ENCODE peak calls at places on chromosomes 3 and 15, in five cellular contexts. V is fibroblast of villous mesenchyme, N is BE2C, X is HL-60, L is pancreas. K is an unnamed sample.

GRCh38 chr3:157475921-157476395 is 27.3 kb downstream of the VEPH1 start:
- DNase-seq in X (no peak), L (no peak), V (peak), N (no peak), K (no peak)

GRCh38 chr15:86444527-86444926 is 364.9 kb downstream of the AGBL1 start:
- DNase-seq in X (no peak), V (no peak), N (no peak), L (no peak), K (no peak)

GRCh38 chr15:74950078-74951000 is 6.2 kb downstream of the RPP25 start:
- DNase-seq in V (peak), X (no peak), N (peak), L (peak), K (no peak)

GRCh38 chr3:171320721-171321120 is 139.5 kb downstream of the TNIK start:
- DNase-seq in V (peak), X (no peak), N (no peak), L (no peak), K (no peak)

GRCh38 chr15:65824941-65825544 is 33.0 kb upstream of the DENND4A start:
- DNase-seq in V (peak), X (peak), L (no peak), N (no peak), K (no peak)

GRCh38 chr3:47950453-47950852 is 65.8 kb downstream of the MAP4 start:
- DNase-seq in V (no peak), L (no peak), X (no peak), N (no peak), K (no peak)

GRCh38 chr15:66682865-66683264 is 19.2 kb upstream of the SMAD6 start:
- DNase-seq in N (no peak), V (no peak), X (no peak), L (no peak), K (no peak)

GRCh38 chr3:66693461-66693912 is 192.7 kb upstream of the LRIG1 start:
- DNase-seq in X (no peak), L (peak), V (peak), N (no peak), K (no peak)

GRCh38 chr3:43512749-43513404 is 108.9 kb downstream of the ANO10 start:
- DNase-seq in X (no peak), N (no peak), V (peak), L (no peak), K (no peak)

GRCh38 chr3:28912120-28912885 is 368.6 kb upstream of the RBMS3 start:
- DNase-seq in L (no peak), X (no peak), N (no peak), V (peak), K (no peak)

GRCh38 chr3:139797724-139798343 is 120.1 kb upstream of the NMNAT3 start:
- DNase-seq in X (no peak), N (no peak), L (peak), V (peak), K (no peak)

GRCh38 chr3:45065373-45065720 is 39.2 kb downstream of the CLEC3B start:
- DNase-seq in N (no peak), L (no peak), X (no peak), V (no peak), K (no peak)

GRCh38 chr3:134796313-134797079 is 1.4 kb downstream of the EPHB1 start:
- DNase-seq in V (peak), N (peak), X (no peak), L (no peak), K (peak)

GRCh38 chr3:134794950-134795775 is at the start of gene EPHB1:
- DNase-seq in V (peak), L (peak), X (peak), N (peak), K (peak)

GRCh38 chr3:134794323-134794722 is 737 bp upstream of the EPHB1 start:
- DNase-seq in X (no peak), V (no peak), L (no peak), N (no peak), K (no peak)

GRCh38 chr3:134797080-134797801 is 2.2 kb downstream of the EPHB1 start:
- DNase-seq in X (no peak), L (no peak), N (no peak), V (no peak), K (no peak)

GRCh38 chr3:134795776-134796312 is 784 bp downstream of the EPHB1 start:
- DNase-seq in L (no peak), N (no peak), X (no peak), V (peak), K (no peak)
- H3K4me3 ChIP-seq in L (peak), N (peak), X (peak), V (peak), K (peak)

GRCh38 chr3:150597646-150598045 is 5.5 kb upstream of the SELENOT start:
- DNase-seq in L (no peak), N (no peak), V (no peak), X (no peak), K (no peak)
- TF ChIP-seq CTCF in L (no peak), N (no peak), V (no peak), X (no peak), K (no peak)

GRCh38 chr3:150921207-150921606 is 16.0 kb upstream of the MINDY4B start:
- DNase-seq in L (no peak), X (no peak), V (no peak), N (no peak), K (no peak)

GRCh38 chr3:150928234-150928633 is 23.0 kb upstream of the MINDY4B start:
- DNase-seq in V (no peak), L (no peak), X (no peak), N (no peak), K (no peak)

GRCh38 chr3:150926328-150926727 is 21.1 kb upstream of the MINDY4B start:
- DNase-seq in V (no peak), L (no peak), X (no peak), N (no peak), K (no peak)

GRCh38 chr3:150922611-150923010 is 17.4 kb upstream of the MINDY4B start:
- DNase-seq in X (no peak), V (peak), N (peak), L (no peak), K (no peak)

DNA sequence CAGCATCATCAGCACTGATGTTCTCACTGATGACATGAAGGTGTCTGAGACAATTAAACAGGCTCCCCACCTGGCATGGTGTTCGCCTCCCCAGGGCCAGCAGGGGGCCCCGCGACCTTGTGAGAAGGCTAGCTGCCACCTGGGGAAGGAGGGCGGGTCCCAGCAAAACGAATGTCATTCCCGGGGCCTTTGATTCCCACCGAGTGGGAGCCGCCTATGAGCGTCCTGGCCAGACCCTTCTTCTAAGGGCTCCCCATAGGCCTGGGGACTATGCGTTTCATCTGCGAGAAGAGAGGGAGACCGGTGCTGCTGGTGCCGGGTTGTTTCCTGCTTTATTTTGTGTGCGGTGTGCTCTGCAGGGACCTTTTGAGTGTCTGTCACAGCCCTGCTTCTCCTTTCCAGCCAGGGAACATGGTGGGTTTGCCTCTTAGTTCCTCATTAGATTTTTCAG is 20.5 kb upstream of the MINDY4B start:
- DNase-seq in X (no peak), L (peak), V (peak), N (peak), K (peak)
- H3K4me3 ChIP-seq in X (peak), L (no peak), V (no peak), N (no peak), K (peak)

GRCh38 chr3:79815478-79815877 is 47.7 kb upstream of the ROBO1 start:
- DNase-seq in L (no peak), N (no peak), X (no peak), V (no peak), K (no peak)
- TF ChIP-seq CTCF in L (no peak), N (no peak), X (no peak), V (no peak), K (no peak)

K was measured in GM06990.